ENCODE peak calls at places on chromosomes 4 and X, in nine cellular contexts. Y is heart left ventricle; J is SK-N-SH; X is CD8-positive, alpha-beta memory T cell; S is body of pancreas; D is left ventricle myocardium inferior; W is endodermal cell; H is transverse colon; P is MM.1S. E is an unnamed sample. For H3K27me3, the result is how much of the 10 kb centered on the place peaks cover.

GRCh38 chr4:149706942-149707341 is 108.7 kb downstream of the IQCM start:
- DNase-seq in D (no peak), X (no peak), J (no peak), W (no peak), P (no peak), H (no peak), Y (no peak), S (no peak), E (no peak)

GRCh38 chr4:188824553-188824952 is 685.3 kb downstream of the TRIML1 start:
- DNase-seq in S (no peak), J (no peak), P (no peak), H (no peak), Y (no peak), W (no peak), X (no peak), D (no peak), E (no peak)

GRCh38 chrX:10163031-10163430 is 6.3 kb downstream of the CLCN4 start:
- DNase-seq in P (no peak), S (no peak), D (no peak), W (no peak), X (no peak), J (no peak), Y (no peak), H (no peak), E (no peak)

GRCh38 chrX:70480660-70481018 is 36.0 kb downstream of the DLG3 start:
- DNase-seq in J (no peak), S (no peak), P (no peak), X (no peak), Y (peak), W (no peak), D (peak), H (no peak), E (no peak)

GRCh38 chr4:8516061-8516573 is 64.1 kb upstream of the GPR78 start:
- DNase-seq in D (no peak), S (no peak), Y (no peak), W (no peak), X (no peak), P (no peak), H (no peak), J (no peak), E (no peak)

GRCh38 chr4:74344031-74344430 is 20.9 kb upstream of the EREG start:
- DNase-seq in J (no peak), H (no peak), P (no peak), W (no peak), Y (no peak), S (no peak), X (no peak), D (no peak), E (no peak)

GRCh38 chr4:29046716-29047115 is 1673.5 kb upstream of the PCDH7 start:
- DNase-seq in H (no peak), S (no peak), Y (no peak), P (no peak), J (no peak), X (no peak), D (no peak), W (no peak), E (no peak)

GRCh38 chr4:108087293-108087967 is 81.3 kb downstream of the LEF1 start:
- DNase-seq in D (no peak), P (no peak), X (no peak), Y (no peak), S (no peak), W (no peak), H (no peak), J (no peak), E (no peak)

GRCh38 chr4:176443646-176444409 is 124.1 kb downstream of the SPCS3 start:
- DNase-seq in Y (no peak), J (no peak), S (no peak), H (no peak), D (no peak), W (no peak), P (no peak), X (no peak), E (no peak)

GRCh38 chrX:119573840-119574393 is 446 bp upstream of the UBE2A start:
- DNase-seq in H (no peak), W (peak), X (no peak), D (peak), S (peak), P (peak), J (peak), Y (peak), E (peak)

GRCh38 chr4:145279122-145279960 is 99.0 kb upstream of the OTUD4 start:
- DNase-seq in P (no peak), J (peak), S (no peak), H (no peak), X (no peak), Y (no peak), W (no peak), D (no peak), E (no peak)

GRCh38 chrX:42107495-42108139 is 184.3 kb upstream of the CASK start:
- DNase-seq in W (no peak), Y (no peak), H (no peak), S (no peak), D (no peak), J (no peak), X (no peak), P (no peak), E (no peak)

GRCh38 chr4:180674629-180675367 is 1568.4 kb upstream of the TENM3 start:
- DNase-seq in Y (no peak), D (no peak), H (no peak), P (peak), J (no peak), X (no peak), W (no peak), S (no peak), E (no peak)

GRCh38 chrX:140053841-140054240 is 88.5 kb upstream of the CXorf66 start:
- DNase-seq in Y (no peak), H (no peak), S (no peak), D (no peak), X (no peak), W (no peak), P (no peak), J (no peak), E (no peak)
- H3K27me3 ChIP-seq in Y (under half), H (under half), S (under half), D (under half), X (under half), W (under half), P (under half), J (under half), E (under half)

GRCh38 chr4:110073045-110073845 is 125.2 kb downstream of the ELOVL6 start:
- DNase-seq in S (peak), W (no peak), D (peak), Y (peak), X (no peak), P (no peak), J (peak), H (no peak), E (no peak)
- H3K4me3 ChIP-seq in S (no peak), W (no peak), D (no peak), Y (no peak), X (no peak), P (no peak), J (no peak), H (no peak), E (no peak)

GRCh38 chr4:178148106-178148505 is 705.9 kb upstream of the AGA start:
- DNase-seq in W (no peak), Y (no peak), D (no peak), H (no peak), X (no peak), P (no peak), J (no peak), S (no peak), E (no peak)
- H3K27me3 ChIP-seq in W (under half), Y (under half), D (under half), H (under half), X (under half), P (under half), J (under half), S (under half), E (under half)

GRCh38 chr4:68346461-68346860 is 3.4 kb downstream of the YTHDC1 start:
- DNase-seq in W (no peak), D (no peak), P (no peak), J (no peak), X (no peak), Y (no peak), H (no peak), S (no peak), E (no peak)
- H3K4me3 ChIP-seq in W (peak), D (peak), P (no peak), J (no peak), X (no peak), Y (no peak), H (no peak), S (no peak), E (peak)

DNA sequence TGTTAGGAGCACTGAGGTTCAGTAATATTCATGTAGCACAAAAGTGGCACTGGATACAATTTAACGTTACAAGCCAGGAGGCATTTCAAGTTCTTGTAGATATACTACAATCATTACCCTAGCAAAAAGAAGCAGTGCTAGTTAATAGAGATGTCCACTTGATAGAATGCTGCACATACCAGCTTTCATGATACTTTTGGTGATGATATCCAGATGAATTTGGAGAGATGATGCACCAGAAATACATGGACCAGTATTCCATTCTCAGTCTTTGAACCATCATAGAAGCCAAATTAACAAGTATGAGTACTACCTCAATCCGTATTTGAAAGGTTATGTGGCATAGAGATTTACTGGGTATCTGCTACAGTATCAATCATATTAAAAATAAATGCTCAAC is 421.0 kb upstream of the MAGEB18 start:
- DNase-seq in X (no peak), J (no peak), H (no peak), Y (no peak), P (no peak), S (no peak), W (no peak), D (no peak), E (no peak)
- H3K27me3 ChIP-seq in X (under half), J (under half), H (under half), Y (under half), P (under half), S (under half), W (under half), D (under half), E (under half)

DNA sequence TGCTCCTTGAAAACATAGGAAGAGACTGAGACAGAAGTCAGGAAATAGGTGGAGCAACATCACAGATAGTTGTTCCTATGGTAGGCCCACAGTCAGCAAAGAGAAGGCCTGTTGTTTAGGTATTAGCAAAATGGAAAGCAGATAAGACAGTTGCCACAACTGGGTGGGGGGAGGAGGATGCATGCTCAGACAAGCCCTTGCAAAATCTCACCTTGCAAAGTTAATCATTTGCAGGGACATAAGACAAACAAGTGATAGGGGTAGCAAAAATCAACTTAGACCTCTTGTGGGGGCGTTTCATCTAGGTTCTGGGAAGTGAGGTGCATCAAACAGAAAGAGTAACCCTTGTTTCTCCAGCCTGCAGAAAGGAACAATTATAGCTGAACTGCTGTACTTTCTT is 30.7 kb downstream of the SERPINA7 start:
- DNase-seq in J (no peak), W (no peak), P (no peak), S (no peak), D (no peak), X (no peak), Y (no peak), H (no peak), E (no peak)
- H3K4me3 ChIP-seq in J (no peak), W (no peak), P (no peak), S (no peak), D (no peak), X (no peak), Y (no peak), H (no peak), E (no peak)

DNA sequence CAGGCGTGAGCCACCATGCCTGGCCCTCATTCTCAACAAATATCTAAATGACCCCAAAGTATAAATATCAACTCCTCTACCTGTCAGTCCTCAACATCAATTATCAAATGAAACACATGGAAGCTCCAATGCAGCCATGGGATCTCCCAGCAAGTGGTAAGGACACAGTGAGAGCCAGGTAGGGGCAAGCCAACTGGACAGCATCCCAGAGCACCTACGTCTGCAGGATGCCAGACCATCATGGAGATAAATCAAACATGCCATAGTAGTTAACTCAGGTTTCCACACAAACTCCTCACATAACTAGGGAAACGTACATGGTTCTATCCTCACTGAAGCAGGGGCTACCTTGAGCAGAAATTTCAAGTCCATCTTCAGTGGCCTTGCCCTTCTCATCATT is 159.9 kb upstream of the MED14 start:
- DNase-seq in P (no peak), S (no peak), W (no peak), J (no peak), X (no peak), Y (no peak), H (no peak), D (no peak), E (no peak)
- H3K27me3 ChIP-seq in P (under half), S (under half), W (under half), J (under half), X (under half), Y (under half), H (under half), D (under half), E (under half)

E was measured in thoracic aorta.